ENCODE peak calls at places on chromosomes 5 and 9, in six cellular contexts. One of them, this sample, is unnamed.
A peak's percentile ranks its signal among the peaks of the same experiment; 100 is the strongest.

GRCh38 chr9:101832464-101832863 is 94.0 kb upstream of the GRIN3A start:
- DNase-seq in neural progenitor cell: no peak
- DNase-seq in PC-9: no peak
- DNase-seq in OCI-LY7: no peak
- DNase-seq in astrocyte: no peak
- DNase-seq in fibroblast of lung: no peak
- DNase-seq in this sample: no peak

GRCh38 chr5:62731011-62731410 is 152.4 kb downstream of the LRRC70 start:
- DNase-seq in neural progenitor cell: no peak
- DNase-seq in PC-9: no peak
- DNase-seq in OCI-LY7: no peak
- DNase-seq in astrocyte: no peak
- DNase-seq in fibroblast of lung: no peak
- DNase-seq in this sample: no peak

GRCh38 chr9:87149794-87150193 is 202.5 kb upstream of the GAS1 start:
- DNase-seq in neural progenitor cell: no peak
- DNase-seq in PC-9: no peak
- DNase-seq in OCI-LY7: no peak
- DNase-seq in astrocyte: no peak
- DNase-seq in fibroblast of lung: no peak
- DNase-seq in this sample: no peak

GRCh38 chr5:37665889-37666288 is 174.0 kb downstream of the GDNF start:
- DNase-seq in neural progenitor cell: no peak
- DNase-seq in PC-9: no peak
- DNase-seq in OCI-LY7: no peak
- DNase-seq in astrocyte: peak; percentile 41
- DNase-seq in fibroblast of lung: peak; percentile 18
- DNase-seq in this sample: no peak

GRCh38 chr5:68315679-68316271 is 100.2 kb downstream of the PIK3R1 start:
- DNase-seq in neural progenitor cell: no peak
- DNase-seq in PC-9: peak; percentile 47
- DNase-seq in OCI-LY7: no peak
- DNase-seq in astrocyte: no peak
- DNase-seq in fibroblast of lung: no peak
- DNase-seq in this sample: no peak

GRCh38 chr9:84955155-84955554 is 285.6 kb downstream of the NTRK2 start:
- DNase-seq in neural progenitor cell: no peak
- DNase-seq in PC-9: no peak
- DNase-seq in OCI-LY7: no peak
- DNase-seq in astrocyte: no peak
- DNase-seq in fibroblast of lung: no peak
- DNase-seq in this sample: no peak

GRCh38 chr9:76741524-76741923 is 22.7 kb upstream of the PCA3 start:
- DNase-seq in neural progenitor cell: no peak
- DNase-seq in PC-9: no peak
- DNase-seq in OCI-LY7: no peak
- DNase-seq in astrocyte: no peak
- DNase-seq in fibroblast of lung: no peak
- DNase-seq in this sample: no peak

GRCh38 chr5:180118391-180118791 is 46.8 kb upstream of the RNF130 start:
- DNase-seq in neural progenitor cell: no peak
- DNase-seq in PC-9: no peak
- DNase-seq in OCI-LY7: no peak
- DNase-seq in astrocyte: no peak
- DNase-seq in fibroblast of lung: no peak
- DNase-seq in this sample: no peak

GRCh38 chr5:14286007-14286406 is 142.9 kb downstream of the TRIO start:
- DNase-seq in neural progenitor cell: no peak
- DNase-seq in PC-9: no peak
- DNase-seq in OCI-LY7: no peak
- DNase-seq in astrocyte: no peak
- DNase-seq in fibroblast of lung: no peak
- DNase-seq in this sample: no peak

GRCh38 chr5:34674226-34674625 is 18.1 kb downstream of the RAI14 start:
- DNase-seq in neural progenitor cell: no peak
- DNase-seq in PC-9: peak; percentile 88
- DNase-seq in OCI-LY7: no peak
- DNase-seq in astrocyte: peak; percentile 99
- DNase-seq in fibroblast of lung: peak; percentile 66
- DNase-seq in this sample: no peak

GRCh38 chr9:127450170-127450830 is 906 bp downstream of the RPL12 start:
- DNase-seq in neural progenitor cell: peak; percentile 27
- DNase-seq in PC-9: no peak
- DNase-seq in OCI-LY7: peak; percentile 39
- DNase-seq in astrocyte: no peak
- DNase-seq in fibroblast of lung: peak; percentile 66
- DNase-seq in this sample: peak; percentile 19

GRCh38 chr9:131276891-131277672 is 772 bp upstream of the FAM78A start:
- DNase-seq in neural progenitor cell: peak; percentile 47
- DNase-seq in PC-9: no peak
- DNase-seq in OCI-LY7: peak; percentile 31
- DNase-seq in astrocyte: no peak
- DNase-seq in fibroblast of lung: no peak
- DNase-seq in this sample: no peak

DNA sequence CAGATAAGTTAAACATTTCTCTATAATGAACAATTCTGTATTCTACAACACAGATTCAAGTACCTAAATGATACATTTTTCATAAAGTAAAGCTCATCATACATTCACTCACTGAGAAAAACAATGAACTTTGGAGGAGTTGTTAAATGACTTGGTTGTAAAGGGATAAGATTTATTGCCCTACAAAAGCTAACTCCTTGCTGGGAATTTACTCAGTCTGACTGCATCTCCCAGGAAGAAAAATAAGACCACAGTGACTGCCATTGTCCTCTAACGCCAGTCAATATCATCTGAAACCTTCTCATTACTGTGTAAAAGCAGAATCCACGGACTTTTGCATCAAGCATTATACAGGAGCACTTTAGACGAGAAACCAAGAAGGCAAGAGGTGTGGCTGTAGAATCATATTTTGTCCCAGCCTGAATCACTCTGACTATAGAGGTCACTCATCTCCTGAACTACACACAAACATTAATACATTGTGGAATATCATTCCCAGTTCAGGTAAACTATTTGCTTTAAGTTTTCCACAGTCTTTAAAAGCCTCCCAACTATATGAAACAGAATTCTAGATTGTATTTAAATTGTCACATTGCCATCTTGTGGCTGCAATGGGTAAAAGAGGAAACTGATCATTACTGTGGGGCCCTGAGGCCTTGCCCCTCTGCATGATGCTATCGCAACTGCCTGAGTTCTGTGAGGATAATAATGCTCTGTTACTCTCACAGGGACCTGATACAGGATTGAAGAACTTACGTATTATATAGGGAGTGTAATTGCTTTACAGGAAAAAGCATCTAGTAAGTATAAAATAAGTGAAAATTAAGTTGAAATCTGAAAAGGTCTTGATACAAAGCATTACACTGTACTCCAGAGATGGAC is 142.9 kb downstream of the SLCO4C1 start:
- DNase-seq in neural progenitor cell: peak; percentile 61
- DNase-seq in PC-9: no peak
- DNase-seq in OCI-LY7: peak; percentile 11
- DNase-seq in astrocyte: no peak
- DNase-seq in fibroblast of lung: no peak
- DNase-seq in this sample: no peak
- TF ChIP-seq CTCF in neural progenitor cell: peak; percentile 74
- TF ChIP-seq CTCF in PC-9: peak; percentile 62
- TF ChIP-seq CTCF in OCI-LY7: peak; percentile 81
- TF ChIP-seq CTCF in astrocyte: peak; percentile 36
- TF ChIP-seq CTCF in fibroblast of lung: no peak
- TF ChIP-seq CTCF in this sample: no peak

DNA sequence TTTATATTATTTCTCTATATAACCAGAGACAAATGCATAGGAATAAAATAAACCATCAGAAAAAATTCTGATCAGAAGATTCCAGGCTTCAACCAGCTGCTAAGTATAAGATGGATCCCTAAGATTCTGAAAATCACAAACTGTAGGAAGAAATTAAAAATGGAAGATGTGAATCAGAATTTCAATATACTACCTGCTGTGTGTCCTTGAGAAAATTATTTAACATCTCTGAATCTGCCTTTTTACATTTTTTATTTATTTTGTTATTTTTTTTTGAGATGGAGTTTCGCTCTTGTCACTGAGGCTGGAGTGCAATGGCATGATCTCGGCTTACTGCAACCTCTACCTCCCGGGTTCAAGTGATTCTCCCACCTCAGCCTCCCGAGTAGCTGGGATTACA is 187.2 kb downstream of the GNAQ start:
- DNase-seq in neural progenitor cell: no peak
- DNase-seq in PC-9: no peak
- DNase-seq in OCI-LY7: no peak
- DNase-seq in astrocyte: no peak
- DNase-seq in fibroblast of lung: no peak
- DNase-seq in this sample: no peak
- H3K79me2 ChIP-seq in neural progenitor cell: peaks cover 30% of the 10 kb centered on the region
- H3K79me2 ChIP-seq in PC-9: no peaks in the 10 kb centered on the region
- H3K79me2 ChIP-seq in OCI-LY7: no peaks in the 10 kb centered on the region
- H3K79me2 ChIP-seq in astrocyte: peaks cover 24% of the 10 kb centered on the region
- H3K79me2 ChIP-seq in fibroblast of lung: no peaks in the 10 kb centered on the region
- H3K79me2 ChIP-seq in this sample: peaks cover 14% of the 10 kb centered on the region

GRCh38 chr9:75105019-75105540 is 16.8 kb downstream of the OSTF1 start:
- DNase-seq in neural progenitor cell: no peak
- DNase-seq in PC-9: no peak
- DNase-seq in OCI-LY7: no peak
- DNase-seq in astrocyte: no peak
- DNase-seq in fibroblast of lung: no peak
- DNase-seq in this sample: no peak

GRCh38 chr9:75108571-75108970 is 20.3 kb downstream of the OSTF1 start:
- DNase-seq in neural progenitor cell: no peak
- DNase-seq in PC-9: no peak
- DNase-seq in OCI-LY7: no peak
- DNase-seq in astrocyte: peak; percentile 64
- DNase-seq in fibroblast of lung: peak; percentile 56
- DNase-seq in this sample: no peak

GRCh38 chr9:75106856-75107255 is 18.5 kb downstream of the OSTF1 start:
- DNase-seq in neural progenitor cell: no peak
- DNase-seq in PC-9: no peak
- DNase-seq in OCI-LY7: no peak
- DNase-seq in astrocyte: no peak
- DNase-seq in fibroblast of lung: peak; percentile 87
- DNase-seq in this sample: no peak

GRCh38 chr9:75104607-75105006 is 16.3 kb downstream of the OSTF1 start:
- DNase-seq in neural progenitor cell: no peak
- DNase-seq in PC-9: no peak
- DNase-seq in OCI-LY7: no peak
- DNase-seq in astrocyte: no peak
- DNase-seq in fibroblast of lung: no peak
- DNase-seq in this sample: no peak

DNA sequence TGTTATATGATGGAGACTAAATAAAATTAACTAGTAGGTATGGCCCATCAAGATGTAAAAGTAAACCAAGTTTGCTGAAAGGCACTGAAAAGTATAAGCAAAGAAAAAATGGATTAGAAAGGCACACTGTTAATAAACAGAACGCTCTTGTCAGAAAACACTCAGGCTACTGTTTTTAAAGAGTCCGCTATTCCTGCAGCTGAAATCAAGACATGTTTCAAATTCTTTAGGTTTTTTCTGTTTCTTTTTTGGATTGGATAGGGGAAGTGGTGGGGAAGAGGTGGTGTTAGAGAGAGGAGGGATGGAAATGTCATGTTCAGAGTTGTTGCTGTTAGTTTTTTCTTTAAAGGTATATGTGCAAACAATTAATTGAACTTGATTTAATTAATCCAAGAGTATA is 17.5 kb downstream of the OSTF1 start:
- DNase-seq in neural progenitor cell: no peak
- DNase-seq in PC-9: no peak
- DNase-seq in OCI-LY7: no peak
- DNase-seq in astrocyte: peak; percentile 6
- DNase-seq in fibroblast of lung: peak; percentile 59
- DNase-seq in this sample: no peak
- H4K20me1 ChIP-seq in neural progenitor cell: no peaks in the 10 kb centered on the region
- H4K20me1 ChIP-seq in PC-9: no peaks in the 10 kb centered on the region
- H4K20me1 ChIP-seq in OCI-LY7: peaks cover 11% of the 10 kb centered on the region
- H4K20me1 ChIP-seq in astrocyte: peaks cover 14% of the 10 kb centered on the region
- H4K20me1 ChIP-seq in fibroblast of lung: no peaks in the 10 kb centered on the region
- H4K20me1 ChIP-seq in this sample: no peaks in the 10 kb centered on the region

GRCh38 chr9:1434082-1434481 is 383.9 kb downstream of the DMRT2 start:
- DNase-seq in neural progenitor cell: no peak
- DNase-seq in PC-9: no peak
- DNase-seq in OCI-LY7: no peak
- DNase-seq in astrocyte: no peak
- DNase-seq in fibroblast of lung: no peak
- DNase-seq in this sample: no peak
- TF ChIP-seq CTCF in neural progenitor cell: no peak
- TF ChIP-seq CTCF in PC-9: peak; percentile 25
- TF ChIP-seq CTCF in OCI-LY7: peak; percentile 33
- TF ChIP-seq CTCF in astrocyte: peak; percentile 12
- TF ChIP-seq CTCF in fibroblast of lung: peak; percentile 18
- TF ChIP-seq CTCF in this sample: peak; percentile 18

GRCh38 chr5:122880170-122880689 is 34.8 kb downstream of the SNX24 start:
- DNase-seq in neural progenitor cell: no peak
- DNase-seq in PC-9: no peak
- DNase-seq in OCI-LY7: no peak
- DNase-seq in astrocyte: no peak
- DNase-seq in fibroblast of lung: no peak
- DNase-seq in this sample: no peak
- H3K79me2 ChIP-seq in neural progenitor cell: no peaks in the 10 kb centered on the region
- H3K79me2 ChIP-seq in PC-9: no peaks in the 10 kb centered on the region
- H3K79me2 ChIP-seq in OCI-LY7: no peaks in the 10 kb centered on the region
- H3K79me2 ChIP-seq in astrocyte: peaks cover 6% of the 10 kb centered on the region
- H3K79me2 ChIP-seq in fibroblast of lung: no peaks in the 10 kb centered on the region
- H3K79me2 ChIP-seq in this sample: peaks cover 21% of the 10 kb centered on the region

GRCh38 chr9:34211395-34211794 is 32.6 kb downstream of the UBAP1 start:
- DNase-seq in neural progenitor cell: no peak
- DNase-seq in PC-9: no peak
- DNase-seq in OCI-LY7: no peak
- DNase-seq in astrocyte: no peak
- DNase-seq in fibroblast of lung: no peak
- DNase-seq in this sample: no peak
- H4K20me1 ChIP-seq in neural progenitor cell: peaks cover 4% of the 10 kb centered on the region
- H4K20me1 ChIP-seq in PC-9: peaks cover 18% of the 10 kb centered on the region
- H4K20me1 ChIP-seq in OCI-LY7: peaks cover 5% of the 10 kb centered on the region
- H4K20me1 ChIP-seq in astrocyte: peaks cover 61% of the 10 kb centered on the region
- H4K20me1 ChIP-seq in fibroblast of lung: peaks cover 1% of the 10 kb centered on the region
- H4K20me1 ChIP-seq in this sample: peaks cover 3% of the 10 kb centered on the region